ENCODE peak calls at places on chromosomes 7 and 10, in seven cellular contexts. P is breast epithelium, W is H1, V is stomach, C is vagina, U is spleen, X is K562. K is an unnamed sample.

GRCh38 chr7:137933270-137934017 is 68.4 kb downstream of the CREB3L2 start:
- DNase-seq in P (peak; percentile 48), W (no peak), V (no peak), C (no peak), U (no peak), X (peak; percentile 61), K (no peak)

GRCh38 chr7:3861941-3862340 is 560.9 kb downstream of the SDK1 start:
- DNase-seq in P (peak; percentile 33), W (no peak), V (no peak), C (peak; percentile 92), U (no peak), X (no peak), K (no peak)

GRCh38 chr10:73809061-73809818 is 2.2 kb downstream of the NDST2 start:
- DNase-seq in P (no peak), W (no peak), V (no peak), C (no peak), U (no peak), X (no peak), K (no peak)

GRCh38 chr7:133053321-133053891 is 28.5 kb downstream of the CHCHD3 start:
- DNase-seq in P (no peak), W (no peak), V (no peak), C (no peak), U (no peak), X (no peak), K (no peak)

GRCh38 chr10:133139561-133140065 is 20.4 kb upstream of the KNDC1 start:
- DNase-seq in P (no peak), W (no peak), V (no peak), C (no peak), U (peak; percentile 70), X (no peak), K (no peak)

GRCh38 chr10:132714096-132714721 is 71.7 kb downstream of the NKX6-2 start:
- DNase-seq in P (no peak), W (peak; percentile 5), V (peak; percentile 60), C (no peak), U (peak; percentile 63), X (no peak), K (no peak)

GRCh38 chr10:123945506-123945905 is 53.9 kb upstream of the CPXM2 start:
- DNase-seq in P (no peak), W (no peak), V (no peak), C (no peak), U (no peak), X (no peak), K (peak; percentile 27)

GRCh38 chr7:112201421-112201820 is 4.8 kb downstream of the DOCK4 start:
- DNase-seq in P (no peak), W (no peak), V (no peak), C (no peak), U (no peak), X (no peak), K (no peak)

GRCh38 chr10:72133517-72133916 is 45.2 kb upstream of the SPOCK2 start:
- DNase-seq in P (no peak), W (no peak), V (no peak), C (no peak), U (no peak), X (no peak), K (no peak)

GRCh38 chr10:113028393-113029054 is 78.5 kb downstream of the TCF7L2 start:
- DNase-seq in P (no peak), W (no peak), V (no peak), C (no peak), U (no peak), X (no peak), K (no peak)

GRCh38 chr10:90921906-90922305 is 1.0 kb upstream of the ANKRD1 start:
- DNase-seq in P (no peak), W (no peak), V (no peak), C (no peak), U (no peak), X (no peak), K (no peak)

GRCh38 chr10:23114228-23114850 is 19.0 kb downstream of the MSRB2 start:
- DNase-seq in P (no peak), W (no peak), V (no peak), C (no peak), U (no peak), X (no peak), K (no peak)

GRCh38 chr10:91683976-91684375 is 51.1 kb upstream of the PPP1R3C start:
- DNase-seq in P (no peak), W (peak; percentile 36), V (no peak), C (no peak), U (no peak), X (no peak), K (no peak)

GRCh38 chr7:23298141-23298851 is 843 bp upstream of the MALSU1 start:
- DNase-seq in P (peak; percentile 66), W (no peak), V (no peak), C (no peak), U (no peak), X (no peak), K (no peak)

GRCh38 chr7:150511039-150511438 is 3.6 kb upstream of the GIMAP7 start:
- DNase-seq in P (no peak), W (no peak), V (no peak), C (no peak), U (no peak), X (no peak), K (no peak)

GRCh38 chr10:51657481-51657880 is 41.9 kb downstream of the CSTF2T start:
- DNase-seq in P (no peak), W (no peak), V (no peak), C (no peak), U (no peak), X (no peak), K (no peak)

GRCh38 chr7:29033584-29033983 is 75.5 kb upstream of the TRIL start:
- DNase-seq in P (no peak), W (no peak), V (no peak), C (no peak), U (no peak), X (no peak), K (no peak)

GRCh38 chr7:152571031-152571430 is 104.9 kb downstream of the XRCC2 start:
- DNase-seq in P (no peak), W (no peak), V (no peak), C (no peak), U (peak; percentile 34), X (no peak), K (no peak)

GRCh38 chr7:54615-55014 is 137.8 kb upstream of the FAM20C start:
- DNase-seq in P (no peak), W (no peak), V (peak; percentile 16), C (no peak), U (peak; percentile 19), X (no peak), K (no peak)

GRCh38 chr10:119406888-119407777 is 135.4 kb downstream of the RGS10 start:
- DNase-seq in P (no peak), W (no peak), V (no peak), C (no peak), U (no peak), X (no peak), K (no peak)

GRCh38 chr7:31133497-31133896 is 81.4 kb downstream of the ADCYAP1R1 start:
- DNase-seq in P (no peak), W (no peak), V (no peak), C (no peak), U (no peak), X (no peak), K (no peak)

GRCh38 chr7:69399038-69399800 is 199.1 kb upstream of the AUTS2 start:
- DNase-seq in P (no peak), W (peak; percentile 19), V (no peak), C (no peak), U (peak; percentile 14), X (no peak), K (no peak)

GRCh38 chr7:44163591-44163990 is 22.5 kb upstream of the MYL7 start:
- DNase-seq in P (peak; percentile 51), W (no peak), V (no peak), C (no peak), U (no peak), X (no peak), K (no peak)

GRCh38 chr7:105853931-105854419 is 22.4 kb downstream of the ATXN7L1 start:
- DNase-seq in P (no peak), W (no peak), V (no peak), C (no peak), U (no peak), X (no peak), K (no peak)
- TF ChIP-seq POLR2AphosphoS5 in P (no peak), W (no peak), V (no peak), C (no peak), U (no peak), X (no peak), K (no peak)

GRCh38 chr10:87593702-87594101 is 66.0 kb upstream of the PAPSS2 start:
- DNase-seq in P (no peak), W (no peak), V (no peak), C (no peak), U (no peak), X (no peak), K (no peak)

GRCh38 chr10:87589653-87590052 is 70.0 kb upstream of the PAPSS2 start:
- DNase-seq in P (no peak), W (no peak), V (no peak), C (no peak), U (no peak), X (no peak), K (no peak)

GRCh38 chr10:87594181-87594580 is 65.5 kb upstream of the PAPSS2 start:
- DNase-seq in P (no peak), W (no peak), V (no peak), C (no peak), U (no peak), X (no peak), K (no peak)

GRCh38 chr10:87591589-87591886 is 68.1 kb upstream of the PAPSS2 start:
- DNase-seq in P (no peak), W (no peak), V (no peak), C (no peak), U (no peak), X (no peak), K (no peak)

GRCh38 chr10:87590705-87591588 is 68.7 kb upstream of the PAPSS2 start:
- DNase-seq in P (no peak), W (no peak), V (no peak), C (no peak), U (no peak), X (no peak), K (no peak)
- H3K4me1 ChIP-seq in P (no peaks in the 10 kb centered on the region), W (no peaks in the 10 kb centered on the region), V (no peaks in the 10 kb centered on the region), C (no peaks in the 10 kb centered on the region), U (no peaks in the 10 kb centered on the region), X (no peaks in the 10 kb centered on the region), K (no peaks in the 10 kb centered on the region)

GRCh38 chr10:4270116-4270515 is 485.1 kb upstream of the KLF6 start:
- DNase-seq in P (peak; percentile 41), W (no peak), V (no peak), C (no peak), U (no peak), X (no peak), K (no peak)
- TF ChIP-seq POLR2A in P (no peak), W (no peak), V (no peak), C (no peak), U (no peak), X (no peak), K (no peak)

DNA sequence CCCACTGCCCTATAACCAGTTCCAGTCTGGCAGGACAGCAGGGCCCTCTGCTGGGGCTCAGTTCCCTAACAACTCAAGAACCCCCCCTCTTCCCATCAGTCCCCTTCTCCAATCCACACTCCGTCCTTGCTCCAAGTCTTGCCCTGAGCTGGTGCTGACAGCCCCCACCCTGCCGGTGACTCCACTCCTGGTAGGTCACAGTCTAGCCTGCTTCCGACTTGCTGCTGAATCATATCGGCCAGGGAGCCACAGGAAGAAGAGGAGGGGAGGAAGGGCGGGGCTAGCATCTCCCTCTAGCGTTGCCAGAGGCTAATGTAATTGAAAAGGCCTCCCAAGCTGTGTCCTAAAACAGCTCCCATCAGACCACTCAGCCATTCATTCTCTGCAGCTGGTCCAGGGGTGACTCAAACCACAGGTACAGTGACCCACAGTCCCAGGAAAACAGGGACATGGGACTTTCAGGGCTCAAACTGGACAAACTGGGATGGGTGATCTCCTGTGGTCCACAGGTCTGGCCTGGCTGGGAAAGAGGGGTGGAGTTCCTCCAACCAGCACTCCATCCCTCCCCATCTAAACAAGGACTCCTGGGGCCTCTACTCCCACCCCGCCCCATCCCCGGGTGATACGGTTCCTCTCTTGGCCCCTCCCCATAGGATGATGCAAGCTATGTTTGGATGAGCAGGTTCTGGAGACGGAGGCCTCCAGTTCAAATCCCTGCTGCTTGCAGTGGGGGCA is 158.8 kb downstream of the SH3PXD2A start:
- DNase-seq in P (no peak), W (peak; percentile 53), V (peak; percentile 44), C (no peak), U (peak; percentile 81), X (peak; percentile 86), K (no peak)
- TF ChIP-seq POLR2AphosphoS5 in P (no peak), W (no peak), V (peak; percentile 21), C (no peak), U (peak; percentile 41), X (no peak), K (no peak)